ENCODE peak calls at places on chromosomes 2 and 18, in six cellular contexts. T is GM12865, S is BJ, O is lower lobe of right lung, D is NB4, Z is IMR-90. P is an unnamed sample.

GRCh38 chr2:23828986-23829385 is 97.9 kb downstream of the ATAD2B start:
- DNase-seq in T (no peak), S (no peak), O (no peak), D (no peak), Z (peak), P (peak)

GRCh38 chr2:239927424-239927981 is 97.6 kb downstream of the NDUFA10 start:
- DNase-seq in T (no peak), S (peak), O (peak), D (peak), Z (peak), P (peak)

GRCh38 chr2:161988589-161988988 is 85.4 kb downstream of the DPP4 start:
- DNase-seq in T (peak), S (no peak), O (no peak), D (no peak), Z (no peak), P (peak)

GRCh38 chr2:132953771-132954170 is 283.8 kb upstream of the LYPD1 start:
- DNase-seq in T (peak), S (no peak), O (no peak), D (no peak), Z (no peak), P (no peak)

GRCh38 chr18:42670860-42671259 is 444.6 kb downstream of the RIT2 start:
- DNase-seq in T (no peak), S (no peak), O (no peak), D (no peak), Z (no peak), P (no peak)

GRCh38 chr2:82790277-82791021 is 1668.6 kb downstream of the SUCLG1 start:
- DNase-seq in T (no peak), S (no peak), O (no peak), D (no peak), Z (peak), P (peak)

GRCh38 chr2:37324786-37325624 is at the start of gene PRKD3:
- DNase-seq in T (peak), S (no peak), O (no peak), D (peak), Z (peak), P (peak)

GRCh38 chr2:43332653-43333052 is 106.2 kb upstream of the ZFP36L2 start:
- DNase-seq in T (no peak), S (no peak), O (no peak), D (peak), Z (no peak), P (no peak)

GRCh38 chr2:15432642-15433261 is 128.4 kb downstream of the NBAS start:
- DNase-seq in T (no peak), S (no peak), O (no peak), D (no peak), Z (no peak), P (no peak)

GRCh38 chr2:100818606-100819364 is 1.2 kb upstream of the NPAS2 start:
- DNase-seq in T (no peak), S (no peak), O (peak), D (no peak), Z (peak), P (peak)

GRCh38 chr18:32300914-32301313 is 111.1 kb downstream of the MEP1B start:
- DNase-seq in T (no peak), S (no peak), O (no peak), D (no peak), Z (peak), P (no peak)

GRCh38 chr18:67104700-67105284 is 411.7 kb downstream of the DSEL start:
- DNase-seq in T (peak), S (no peak), O (peak), D (peak), Z (peak), P (peak)

GRCh38 chr2:143835481-143835880 is 684.4 kb downstream of the ZEB2 start:
- DNase-seq in T (no peak), S (no peak), O (no peak), D (no peak), Z (peak), P (no peak)

GRCh38 chr2:74103763-74104162 is 43.9 kb downstream of the BOLA3 start:
- DNase-seq in T (no peak), S (no peak), O (no peak), D (no peak), Z (no peak), P (no peak)

GRCh38 chr2:55146266-55146665 is 85.8 kb downstream of the CLHC1 start:
- DNase-seq in T (no peak), S (no peak), O (no peak), D (no peak), Z (no peak), P (peak)

GRCh38 chr2:40844353-40845277 is 392.7 kb upstream of the SLC8A1 start:
- DNase-seq in T (peak), S (no peak), O (no peak), D (peak), Z (no peak), P (peak)

GRCh38 chr2:240806459-240806858 is 13.6 kb downstream of the KIF1A start:
- DNase-seq in T (no peak), S (no peak), O (no peak), D (no peak), Z (no peak), P (no peak)

GRCh38 chr18:22314406-22314805 is 103.3 kb downstream of the CTAGE1 start:
- DNase-seq in T (no peak), S (peak), O (no peak), D (no peak), Z (peak), P (peak)

GRCh38 chr2:207513577-207514257 is 16.0 kb upstream of the CREB1 start:
- DNase-seq in T (no peak), S (peak), O (no peak), D (no peak), Z (peak), P (peak)

GRCh38 chr2:23803275-23803964 is 123.5 kb downstream of the ATAD2B start:
- DNase-seq in T (no peak), S (peak), O (no peak), D (no peak), Z (peak), P (peak)

GRCh38 chr18:52163478-52163877 is 176.5 kb upstream of the DCC start:
- DNase-seq in T (no peak), S (no peak), O (no peak), D (no peak), Z (no peak), P (no peak)

GRCh38 chr18:63869851-63870250 is 17.7 kb upstream of the SERPINB2 start:
- DNase-seq in T (no peak), S (no peak), O (no peak), D (no peak), Z (peak), P (peak)

GRCh38 chr2:45124456-45124855 is 115.2 kb upstream of the SIX2 start:
- DNase-seq in T (no peak), S (no peak), O (no peak), D (no peak), Z (no peak), P (no peak)

GRCh38 chr2:143528021-143528420 is 398.8 kb downstream of the ARHGAP15 start:
- DNase-seq in T (no peak), S (no peak), O (no peak), D (no peak), Z (no peak), P (no peak)

GRCh38 chr18:35888329-35888728 is 84.2 kb upstream of the RMP24 start:
- DNase-seq in T (no peak), S (no peak), O (no peak), D (no peak), Z (no peak), P (no peak)

DNA sequence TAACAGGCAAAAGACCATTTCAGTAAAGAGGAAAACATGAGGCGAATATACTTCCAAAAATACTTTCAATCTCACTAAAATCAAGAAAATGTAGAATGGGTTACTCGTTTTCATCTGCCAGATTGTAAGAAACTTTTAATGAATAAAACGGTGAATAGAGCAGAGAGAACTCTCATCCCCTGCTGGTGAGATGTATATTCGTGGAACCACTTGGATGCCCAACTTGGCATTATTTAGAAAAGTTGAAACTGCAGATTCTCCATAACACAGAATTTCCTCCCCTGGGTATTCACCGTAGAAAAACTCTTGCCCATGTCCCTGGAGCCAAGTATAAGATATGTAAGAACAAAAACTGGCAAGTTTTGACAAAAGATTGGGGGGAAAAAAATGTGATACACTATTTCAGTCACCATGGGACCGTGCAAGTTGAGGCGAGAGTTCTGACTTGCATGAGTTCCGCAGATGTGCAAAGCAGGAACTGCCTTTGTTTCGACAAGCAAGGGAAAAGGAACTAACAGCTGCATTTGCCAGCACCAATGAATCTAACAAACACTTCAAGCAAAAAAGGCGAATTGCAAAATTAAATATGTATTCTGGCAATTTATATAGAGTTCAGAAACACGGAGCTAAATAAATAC is 14.8 kb downstream of the TIMM21 start:
- DNase-seq in T (no peak), S (no peak), O (no peak), D (no peak), Z (no peak), P (peak)
- TF ChIP-seq CTCF in T (no peak), S (no peak), O (no peak), D (no peak), Z (no peak), P (no peak)

GRCh38 chr2:68367918-68368656 is 3.0 kb downstream of the PLEK start:
- DNase-seq in T (no peak), S (no peak), O (no peak), D (peak), Z (no peak), P (peak)

GRCh38 chr2:68366083-68366560 is 1.0 kb downstream of the PLEK start:
- DNase-seq in T (peak), S (no peak), O (no peak), D (peak), Z (no peak), P (no peak)

GRCh38 chr2:68362749-68363148 is 2.3 kb upstream of the PLEK start:
- DNase-seq in T (peak), S (no peak), O (no peak), D (peak), Z (no peak), P (no peak)

GRCh38 chr2:68363731-68364130 is 1.4 kb upstream of the PLEK start:
- DNase-seq in T (no peak), S (no peak), O (no peak), D (no peak), Z (no peak), P (no peak)

DNA sequence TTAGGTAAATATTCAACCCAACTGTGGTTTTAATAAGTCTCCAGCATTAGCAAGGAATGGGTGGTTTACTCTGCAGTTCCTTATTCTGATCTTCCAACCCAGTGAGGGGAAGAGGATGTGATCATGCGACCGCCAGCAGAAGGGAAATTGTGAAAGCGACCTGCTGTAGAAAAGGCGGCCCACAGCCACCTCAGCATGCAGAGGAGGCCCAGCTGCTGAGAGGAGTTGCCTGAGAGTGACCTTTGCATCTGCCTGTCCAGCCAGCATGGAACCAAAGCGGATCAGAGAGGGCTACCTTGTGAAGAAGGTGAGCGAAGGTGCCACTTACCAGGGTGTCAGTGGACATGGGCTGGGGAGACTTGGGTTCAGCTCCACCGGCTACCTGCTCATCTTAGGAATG is at the start of gene PLEK:
- DNase-seq in T (peak), S (no peak), O (peak), D (peak), Z (no peak), P (no peak)
- H3K4me3 ChIP-seq in T (peak), S (no peak), O (peak), D (peak), Z (no peak), P (no peak)

GRCh38 chr2:105473011-105473410 is 74.2 kb upstream of the FHL2 start:
- DNase-seq in T (no peak), S (peak), O (no peak), D (no peak), Z (no peak), P (no peak)

DNA sequence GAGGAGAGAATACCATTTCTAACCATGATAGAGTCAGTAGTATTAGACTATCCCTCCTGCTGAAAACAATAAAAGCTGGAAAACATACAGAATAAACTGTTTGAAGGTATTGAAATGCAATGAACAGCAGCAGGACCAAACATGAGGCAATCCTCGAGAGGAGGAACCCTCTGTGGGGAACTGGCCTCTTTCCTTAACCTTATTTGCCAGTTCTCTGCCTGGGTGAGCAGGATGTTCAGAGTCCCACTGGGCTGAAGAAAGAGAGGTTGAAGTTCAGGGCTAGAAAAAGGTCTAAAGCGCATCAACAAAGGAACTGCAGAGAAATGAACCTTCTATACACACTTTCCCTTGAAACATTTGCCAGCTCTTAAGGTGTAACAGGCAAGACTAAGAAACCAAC is 79.8 kb upstream of the FHL2 start:
- DNase-seq in T (no peak), S (no peak), O (no peak), D (no peak), Z (no peak), P (no peak)
- TF ChIP-seq CTCF in T (no peak), S (no peak), O (no peak), D (no peak), Z (no peak), P (no peak)

DNA sequence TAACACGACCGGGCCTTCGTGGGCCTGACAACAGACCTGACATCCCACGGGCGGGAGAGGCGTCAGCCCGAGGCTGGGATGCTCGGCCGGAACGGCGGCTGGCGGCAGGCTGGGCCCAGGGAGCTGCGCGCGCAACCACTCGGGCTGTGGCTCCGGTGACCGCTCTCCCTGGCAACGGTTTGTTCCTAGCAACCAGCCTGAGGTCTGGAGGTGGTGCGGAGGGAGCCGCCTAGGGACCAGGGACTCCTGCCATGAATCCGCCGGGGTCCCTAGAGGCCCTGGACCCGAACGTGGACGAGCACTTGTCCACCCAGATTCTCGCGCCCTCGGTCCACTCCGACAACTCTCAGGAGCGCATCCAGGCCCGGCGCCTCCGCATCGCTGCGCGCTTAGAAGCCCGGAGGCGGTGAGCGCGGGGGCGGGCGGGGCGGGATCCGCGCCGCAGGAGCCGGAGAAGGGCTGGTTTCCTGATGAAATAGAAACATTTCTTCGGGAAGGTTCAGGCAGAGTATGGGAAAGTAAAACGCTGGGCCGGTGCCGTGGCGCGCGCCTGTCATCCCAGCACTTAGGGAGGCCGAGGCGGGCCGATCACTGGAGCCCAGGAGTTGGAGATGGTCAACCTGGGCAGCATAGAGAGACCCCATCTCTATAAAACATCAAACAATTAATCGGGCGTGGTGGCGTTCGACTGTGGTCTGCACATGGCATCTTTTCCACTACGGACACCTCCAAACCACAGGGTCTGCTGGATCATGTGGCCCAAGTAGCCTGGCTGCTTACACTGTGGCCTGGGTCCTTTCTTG is at the start of gene DRC1:
- DNase-seq in T (no peak), S (peak), O (peak), D (no peak), Z (peak), P (peak)
- H3K4me3 ChIP-seq in T (no peak), S (peak), O (peak), D (no peak), Z (peak), P (peak)

GRCh38 chr2:28454016-28454930 is 41.6 kb upstream of the PLB1 start:
- DNase-seq in T (no peak), S (no peak), O (no peak), D (no peak), Z (peak), P (peak)
- TF ChIP-seq CTCF in T (no peak), S (no peak), O (no peak), D (no peak), Z (no peak), P (peak)

GRCh38 chr18:75209952-75210261 is 690 bp upstream of the TSHZ1 start:
- DNase-seq in T (no peak), S (no peak), O (no peak), D (no peak), Z (no peak), P (peak)
- H3K4me3 ChIP-seq in T (peak), S (peak), O (peak), D (peak), Z (peak), P (peak)

GRCh38 chr2:76050196-76050595 is 339.5 kb upstream of the GCFC2 start:
- DNase-seq in T (no peak), S (no peak), O (no peak), D (no peak), Z (no peak), P (no peak)
- TF ChIP-seq CTCF in T (no peak), S (no peak), O (no peak), D (no peak), Z (no peak), P (no peak)

GRCh38 chr18:58314284-58314683 is 270.3 kb downstream of the NEDD4L start:
- DNase-seq in T (no peak), S (peak), O (peak), D (peak), Z (peak), P (peak)

GRCh38 chr18:58316943-58317342 is 272.9 kb downstream of the NEDD4L start:
- DNase-seq in T (peak), S (no peak), O (no peak), D (no peak), Z (no peak), P (no peak)

GRCh38 chr18:58316400-58316942 is 272.4 kb downstream of the NEDD4L start:
- DNase-seq in T (no peak), S (no peak), O (no peak), D (no peak), Z (no peak), P (no peak)

GRCh38 chr18:58315041-58315440 is 271.0 kb downstream of the NEDD4L start:
- DNase-seq in T (no peak), S (no peak), O (no peak), D (no peak), Z (peak), P (no peak)

DNA sequence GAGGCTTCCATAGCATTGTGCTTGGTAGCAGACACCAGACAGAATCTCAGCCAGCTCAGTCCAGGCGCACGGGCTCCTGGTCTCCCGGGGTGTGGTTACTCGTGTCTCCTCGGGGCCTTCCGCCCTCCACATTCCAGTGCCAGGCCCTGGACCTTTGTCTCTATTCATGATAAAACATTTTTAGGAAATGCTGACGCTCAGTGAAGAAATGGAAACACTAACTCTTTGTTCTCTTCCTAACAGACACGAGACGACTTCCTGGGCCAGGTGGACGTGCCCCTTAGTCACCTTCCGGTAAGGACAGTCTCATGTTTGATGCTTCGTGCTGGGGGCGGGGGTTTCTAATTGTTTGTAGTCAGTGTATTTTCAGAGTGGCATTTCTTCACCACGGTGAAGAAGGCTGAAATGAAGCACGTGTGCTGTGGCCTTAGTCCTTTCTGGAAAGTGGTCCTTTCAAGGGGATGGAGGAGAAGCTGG is 271.8 kb downstream of the NEDD4L start:
- DNase-seq in T (no peak), S (no peak), O (no peak), D (no peak), Z (no peak), P (peak)
- H3K4me3 ChIP-seq in T (no peak), S (no peak), O (no peak), D (no peak), Z (no peak), P (no peak)

GRCh38 chr2:85135066-85135914 is 2.1 kb downstream of the TCF7L1 start:
- DNase-seq in T (no peak), S (no peak), O (no peak), D (no peak), Z (no peak), P (no peak)
- TF ChIP-seq CTCF in T (no peak), S (no peak), O (no peak), D (no peak), Z (no peak), P (no peak)

DNA sequence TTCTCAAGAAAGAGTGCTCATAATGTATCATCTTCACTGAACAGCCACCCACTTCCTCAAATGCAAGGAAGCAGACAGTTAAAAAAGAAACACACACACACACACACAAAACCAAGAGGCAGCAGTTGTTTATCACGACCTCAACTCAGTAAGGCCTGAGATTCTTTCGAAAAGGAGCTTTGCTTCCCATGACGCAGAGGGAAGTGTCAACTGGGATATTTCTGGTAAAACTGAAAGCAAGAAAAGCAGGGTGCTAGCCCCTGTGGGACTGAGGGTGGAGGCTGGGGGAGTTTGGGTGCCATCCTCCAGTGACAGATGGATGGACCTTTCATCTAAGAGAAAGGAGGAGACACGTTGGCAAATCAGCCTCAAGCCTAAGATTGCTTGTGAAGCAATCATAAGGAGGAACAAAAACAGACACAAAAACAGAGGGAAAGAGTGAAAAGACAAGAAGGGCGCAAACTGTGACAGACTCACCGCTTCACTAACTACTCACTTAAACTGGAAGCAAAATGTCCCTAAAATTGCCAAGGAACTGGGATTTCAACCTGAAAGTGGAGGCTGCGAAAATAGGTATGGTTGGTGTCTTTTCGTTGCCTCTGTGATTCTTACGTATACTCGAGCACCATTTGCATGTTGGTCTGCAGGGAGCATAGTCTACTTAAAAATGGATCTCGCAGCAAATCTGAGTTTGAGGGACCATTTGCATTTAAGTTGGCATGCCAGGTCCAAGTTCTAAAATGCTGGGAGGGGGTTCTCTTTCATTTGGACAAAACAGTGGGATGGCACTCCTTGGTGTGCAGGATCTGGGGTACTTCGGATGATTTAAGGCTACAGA is at the start of gene ARHGAP25:
- DNase-seq in T (peak), S (no peak), O (no peak), D (peak), Z (no peak), P (no peak)
- H3K4me3 ChIP-seq in T (peak), S (no peak), O (peak), D (peak), Z (no peak), P (no peak)

P was measured in bronchial epithelial cell.